ENCODE peak calls at places on chromosomes 11 and 22, in four cellular contexts. C is heart right ventricle, X is GM12878, D is left lung. G is an unnamed sample.

GRCh38 chr11:59247535-59248227 is 35.0 kb upstream of the MPEG1 start:
- ATAC-seq in C (peak), D (peak), X (no peak), G (no peak)

GRCh38 chr11:30328676-30329075 is 5.8 kb downstream of the ARL14EP start:
- ATAC-seq in C (no peak), D (no peak), X (no peak), G (no peak)

GRCh38 chr11:96267490-96268010 is 75.4 kb downstream of the MAML2 start:
- ATAC-seq in C (no peak), X (peak), D (peak), G (peak)

GRCh38 chr22:18987765-18988164 is 51.7 kb upstream of the PRODH start:
- ATAC-seq in C (no peak), D (peak), X (no peak), G (no peak)

GRCh38 chr11:64850979-64851567 is 6.6 kb upstream of the CDC42BPG start:
- ATAC-seq in X (peak), C (no peak), D (no peak), G (peak)

GRCh38 chr11:94639901-94640721 is 72.9 kb downstream of the PIWIL4 start:
- ATAC-seq in X (no peak), C (peak), D (peak), G (no peak)

GRCh38 chr11:116357769-116358544 is 414.8 kb downstream of the BUD13 start:
- ATAC-seq in C (no peak), D (peak), X (peak), G (no peak)

GRCh38 chr11:112106070-112106469 is 19.4 kb downstream of the SDHD start:
- ATAC-seq in D (no peak), C (no peak), X (no peak), G (no peak)

GRCh38 chr11:106456651-106457050 is 379.2 kb downstream of the AASDHPPT start:
- ATAC-seq in D (no peak), X (no peak), C (no peak), G (no peak)

GRCh38 chr11:67614730-67615454 is 8.2 kb downstream of the NDUFV1 start:
- ATAC-seq in X (no peak), D (peak), C (peak), G (no peak)

GRCh38 chr11:93481696-93482095 is 61.5 kb downstream of the SMCO4 start:
- ATAC-seq in X (peak), D (peak), C (peak), G (no peak)

GRCh38 chr11:112639469-112639868 is 321.8 kb upstream of the NCAM1 start:
- ATAC-seq in X (no peak), C (no peak), D (no peak), G (no peak)

GRCh38 chr11:120388261-120388660 is 52.0 kb downstream of the ARHGEF12 start:
- ATAC-seq in D (no peak), X (no peak), C (no peak), G (no peak)

GRCh38 chr22:45859231-45860161 is 117.5 kb downstream of the WNT7B start:
- ATAC-seq in D (peak), C (no peak), X (no peak), G (peak)

GRCh38 chr11:115471367-115471766 is 32.8 kb downstream of the CADM1 start:
- ATAC-seq in C (no peak), X (peak), D (peak), G (peak)

GRCh38 chr11:110531056-110531756 is 101.5 kb downstream of the FDX1 start:
- ATAC-seq in X (no peak), C (no peak), D (no peak), G (no peak)

GRCh38 chr11:117885777-117886176 is 9.3 kb upstream of the FXYD6 start:
- ATAC-seq in C (peak), X (no peak), D (peak), G (no peak)

GRCh38 chr11:95364324-95365295 is 133.6 kb upstream of the SESN3 start:
- ATAC-seq in C (no peak), X (no peak), D (peak), G (no peak)

GRCh38 chr11:62792193-62792575 is 378 bp upstream of the TMEM223 start:
- ATAC-seq in X (no peak), D (no peak), C (peak), G (no peak)

GRCh38 chr11:96084610-96085348 is 160.9 kb upstream of the MTMR2 start:
- ATAC-seq in X (no peak), D (no peak), C (no peak), G (no peak)

GRCh38 chr11:35235498-35235897 is 96.5 kb downstream of the CD44 start:
- ATAC-seq in X (no peak), D (no peak), C (no peak), G (no peak)

GRCh38 chr11:71458146-71459070 is 5.4 kb downstream of the NADSYN1 start:
- ATAC-seq in D (no peak), C (no peak), X (no peak), G (no peak)

GRCh38 chr11:298406-299065 is 790 bp downstream of the IFITM5 start:
- ATAC-seq in X (no peak), D (no peak), C (no peak), G (no peak)

GRCh38 chr11:125886997-125887372 is 483 bp upstream of the HYLS1 start:
- ATAC-seq in X (peak), C (peak), D (peak), G (peak)

GRCh38 chr11:72741429-72741833 is 10.8 kb downstream of the ARAP1 start:
- ATAC-seq in C (no peak), D (peak), X (peak), G (no peak)

GRCh38 chr11:126592496-126593410 is 237.3 kb downstream of the ST3GAL4 start:
- ATAC-seq in C (no peak), X (no peak), D (no peak), G (no peak)

GRCh38 chr11:86749376-86749775 is 51.0 kb upstream of the PRSS23 start:
- ATAC-seq in C (no peak), X (no peak), D (no peak), G (no peak)

GRCh38 chr11:128467610-128468041 is 119.7 kb downstream of the ETS1 start:
- ATAC-seq in X (no peak), D (peak), C (peak), G (no peak)

GRCh38 chr11:102368472-102368871 is 21.5 kb downstream of the BIRC2 start:
- ATAC-seq in D (no peak), C (no peak), X (peak), G (peak)

GRCh38 chr11:122598971-122599370 is 56.6 kb upstream of the UBASH3B start:
- ATAC-seq in C (no peak), D (peak), X (no peak), G (no peak)

GRCh38 chr22:49079743-49080500 is 747.8 kb downstream of the BRD1 start:
- ATAC-seq in D (no peak), X (no peak), C (no peak), G (no peak)

GRCh38 chr11:85483861-85484260 is 143.3 kb downstream of the DLG2 start:
- ATAC-seq in D (no peak), X (no peak), C (no peak), G (no peak)

GRCh38 chr11:41306435-41306834 is 153.0 kb downstream of the LRRC4C start:
- ATAC-seq in X (peak), D (no peak), C (no peak), G (peak)

GRCh38 chr11:130431337-130431773 is 2.9 kb upstream of the ADAMTS8 start:
- ATAC-seq in X (peak), C (no peak), D (peak), G (no peak)